ENCODE peak calls at places on chromosome 18, in nine cellular contexts. One of them, this sample, is unnamed.

GRCh38 chr18:12518326-12518725 is 110.6 kb downstream of the PRELID3A start:
- DNase-seq in prostate gland: no peak
- DNase-seq in B cell: no peak
- DNase-seq in tibial nerve: no peak
- DNase-seq in body of pancreas: no peak
- DNase-seq in kidney epithelial cell: no peak
- DNase-seq in CD8-positive, alpha-beta T cell: no peak
- DNase-seq in psoas muscle: no peak
- DNase-seq in HCT116: no peak
- DNase-seq in this sample: no peak

GRCh38 chr18:60675801-60676200 is 303.2 kb upstream of the MC4R start:
- DNase-seq in HCT116: no peak
- DNase-seq in prostate gland: no peak
- DNase-seq in kidney epithelial cell: no peak
- DNase-seq in body of pancreas: peak; percentile 86
- DNase-seq in B cell: no peak
- DNase-seq in psoas muscle: no peak
- DNase-seq in tibial nerve: no peak
- DNase-seq in CD8-positive, alpha-beta T cell: no peak
- DNase-seq in this sample: no peak

GRCh38 chr18:44805643-44806042 is 125.0 kb downstream of the SETBP1 start:
- DNase-seq in prostate gland: no peak
- DNase-seq in HCT116: no peak
- DNase-seq in body of pancreas: peak; percentile 27
- DNase-seq in CD8-positive, alpha-beta T cell: no peak
- DNase-seq in B cell: no peak
- DNase-seq in tibial nerve: no peak
- DNase-seq in psoas muscle: no peak
- DNase-seq in kidney epithelial cell: no peak
- DNase-seq in this sample: no peak

GRCh38 chr18:60067426-60068210 is 167.8 kb downstream of the PMAIP1 start:
- DNase-seq in tibial nerve: no peak
- DNase-seq in CD8-positive, alpha-beta T cell: no peak
- DNase-seq in body of pancreas: no peak
- DNase-seq in B cell: no peak
- DNase-seq in psoas muscle: no peak
- DNase-seq in kidney epithelial cell: no peak
- DNase-seq in HCT116: no peak
- DNase-seq in prostate gland: no peak
- DNase-seq in this sample: no peak

GRCh38 chr18:55485666-55486065 is 102.3 kb downstream of the TCF4 start:
- DNase-seq in HCT116: no peak
- DNase-seq in kidney epithelial cell: no peak
- DNase-seq in prostate gland: no peak
- DNase-seq in CD8-positive, alpha-beta T cell: no peak
- DNase-seq in tibial nerve: no peak
- DNase-seq in B cell: no peak
- DNase-seq in body of pancreas: no peak
- DNase-seq in psoas muscle: no peak
- DNase-seq in this sample: no peak

GRCh38 chr18:76494181-76494540 is 881 bp downstream of the ZNF516 start:
- DNase-seq in CD8-positive, alpha-beta T cell: peak; percentile 17
- DNase-seq in tibial nerve: peak; percentile 45
- DNase-seq in HCT116: no peak
- DNase-seq in body of pancreas: peak; percentile 42
- DNase-seq in kidney epithelial cell: no peak
- DNase-seq in B cell: peak; percentile 38
- DNase-seq in psoas muscle: peak; percentile 61
- DNase-seq in prostate gland: no peak
- DNase-seq in this sample: no peak

GRCh38 chr18:74186661-74187060 is 38.3 kb downstream of the TIMM21 start:
- DNase-seq in psoas muscle: no peak
- DNase-seq in HCT116: no peak
- DNase-seq in kidney epithelial cell: no peak
- DNase-seq in CD8-positive, alpha-beta T cell: no peak
- DNase-seq in prostate gland: no peak
- DNase-seq in body of pancreas: no peak
- DNase-seq in B cell: no peak
- DNase-seq in tibial nerve: no peak
- DNase-seq in this sample: no peak

GRCh38 chr18:22962004-22962403 is 28.9 kb downstream of the RBBP8 start:
- DNase-seq in body of pancreas: no peak
- DNase-seq in tibial nerve: no peak
- DNase-seq in prostate gland: no peak
- DNase-seq in B cell: no peak
- DNase-seq in HCT116: no peak
- DNase-seq in psoas muscle: no peak
- DNase-seq in CD8-positive, alpha-beta T cell: no peak
- DNase-seq in kidney epithelial cell: no peak
- DNase-seq in this sample: no peak

GRCh38 chr18:32328379-32328778 is 138.5 kb downstream of the MEP1B start:
- DNase-seq in tibial nerve: no peak
- DNase-seq in prostate gland: no peak
- DNase-seq in body of pancreas: no peak
- DNase-seq in B cell: no peak
- DNase-seq in HCT116: no peak
- DNase-seq in CD8-positive, alpha-beta T cell: no peak
- DNase-seq in kidney epithelial cell: no peak
- DNase-seq in psoas muscle: no peak
- DNase-seq in this sample: no peak

GRCh38 chr18:11310476-11311086 is 161.2 kb upstream of the PIEZO2 start:
- DNase-seq in CD8-positive, alpha-beta T cell: no peak
- DNase-seq in prostate gland: no peak
- DNase-seq in tibial nerve: peak; percentile 59
- DNase-seq in body of pancreas: peak; percentile 52
- DNase-seq in kidney epithelial cell: no peak
- DNase-seq in psoas muscle: peak; percentile 76
- DNase-seq in B cell: peak; percentile 24
- DNase-seq in HCT116: peak; percentile 22
- DNase-seq in this sample: no peak

GRCh38 chr18:36901277-36901701 is 72.4 kb downstream of the KIAA1328 start:
- DNase-seq in tibial nerve: no peak
- DNase-seq in HCT116: no peak
- DNase-seq in body of pancreas: no peak
- DNase-seq in kidney epithelial cell: no peak
- DNase-seq in B cell: no peak
- DNase-seq in psoas muscle: no peak
- DNase-seq in prostate gland: no peak
- DNase-seq in CD8-positive, alpha-beta T cell: no peak
- DNase-seq in this sample: no peak

GRCh38 chr18:474416-474815 is 26.1 kb downstream of the COLEC12 start:
- DNase-seq in psoas muscle: no peak
- DNase-seq in B cell: no peak
- DNase-seq in body of pancreas: no peak
- DNase-seq in CD8-positive, alpha-beta T cell: no peak
- DNase-seq in tibial nerve: no peak
- DNase-seq in kidney epithelial cell: no peak
- DNase-seq in HCT116: no peak
- DNase-seq in prostate gland: no peak
- DNase-seq in this sample: no peak

GRCh38 chr18:25239636-25240468 is 112.1 kb downstream of the ZNF521 start:
- DNase-seq in kidney epithelial cell: no peak
- DNase-seq in body of pancreas: no peak
- DNase-seq in prostate gland: no peak
- DNase-seq in CD8-positive, alpha-beta T cell: no peak
- DNase-seq in HCT116: no peak
- DNase-seq in tibial nerve: no peak
- DNase-seq in B cell: no peak
- DNase-seq in psoas muscle: no peak
- DNase-seq in this sample: no peak

GRCh38 chr18:50428531-50429206 is 53.8 kb downstream of the SKA1 start:
- DNase-seq in HCT116: no peak
- DNase-seq in body of pancreas: no peak
- DNase-seq in tibial nerve: no peak
- DNase-seq in B cell: no peak
- DNase-seq in prostate gland: no peak
- DNase-seq in kidney epithelial cell: no peak
- DNase-seq in CD8-positive, alpha-beta T cell: no peak
- DNase-seq in psoas muscle: no peak
- DNase-seq in this sample: no peak

GRCh38 chr18:13703899-13704298 is 22.5 kb downstream of the FAM210A start:
- DNase-seq in HCT116: peak; percentile 35
- DNase-seq in kidney epithelial cell: no peak
- DNase-seq in tibial nerve: no peak
- DNase-seq in CD8-positive, alpha-beta T cell: no peak
- DNase-seq in psoas muscle: no peak
- DNase-seq in prostate gland: no peak
- DNase-seq in B cell: no peak
- DNase-seq in body of pancreas: no peak
- DNase-seq in this sample: no peak

GRCh38 chr18:29594494-29594893 is 1417.6 kb upstream of the CDH2 start:
- DNase-seq in B cell: no peak
- DNase-seq in body of pancreas: no peak
- DNase-seq in tibial nerve: no peak
- DNase-seq in prostate gland: no peak
- DNase-seq in CD8-positive, alpha-beta T cell: no peak
- DNase-seq in kidney epithelial cell: no peak
- DNase-seq in HCT116: no peak
- DNase-seq in psoas muscle: no peak
- DNase-seq in this sample: no peak

GRCh38 chr18:52903858-52904257 is 563.9 kb downstream of the DCC start:
- DNase-seq in HCT116: no peak
- DNase-seq in psoas muscle: no peak
- DNase-seq in CD8-positive, alpha-beta T cell: no peak
- DNase-seq in tibial nerve: peak; percentile 13
- DNase-seq in body of pancreas: peak; percentile 74
- DNase-seq in prostate gland: no peak
- DNase-seq in kidney epithelial cell: no peak
- DNase-seq in B cell: no peak
- DNase-seq in this sample: no peak

GRCh38 chr18:35478520-35479435 is 19.0 kb downstream of the INO80C start:
- DNase-seq in body of pancreas: no peak
- DNase-seq in tibial nerve: no peak
- DNase-seq in kidney epithelial cell: peak; percentile 95
- DNase-seq in HCT116: peak; percentile 95
- DNase-seq in prostate gland: no peak
- DNase-seq in CD8-positive, alpha-beta T cell: no peak
- DNase-seq in B cell: no peak
- DNase-seq in psoas muscle: no peak
- DNase-seq in this sample: no peak

GRCh38 chr18:49031511-49032188 is 80.9 kb upstream of the SMAD7 start:
- DNase-seq in psoas muscle: peak; percentile 55
- DNase-seq in kidney epithelial cell: no peak
- DNase-seq in CD8-positive, alpha-beta T cell: peak; percentile 35
- DNase-seq in prostate gland: no peak
- DNase-seq in tibial nerve: no peak
- DNase-seq in HCT116: no peak
- DNase-seq in body of pancreas: no peak
- DNase-seq in B cell: peak; percentile 52
- DNase-seq in this sample: no peak

GRCh38 chr18:37987901-37988300 is 422.3 kb upstream of the CELF4 start:
- DNase-seq in tibial nerve: no peak
- DNase-seq in body of pancreas: no peak
- DNase-seq in psoas muscle: no peak
- DNase-seq in CD8-positive, alpha-beta T cell: no peak
- DNase-seq in kidney epithelial cell: no peak
- DNase-seq in B cell: no peak
- DNase-seq in prostate gland: no peak
- DNase-seq in HCT116: no peak
- DNase-seq in this sample: no peak

GRCh38 chr18:2979027-2979570 is 33.8 kb downstream of the LPIN2 start:
- DNase-seq in body of pancreas: peak; percentile 57
- DNase-seq in prostate gland: no peak
- DNase-seq in B cell: no peak
- DNase-seq in HCT116: no peak
- DNase-seq in psoas muscle: no peak
- DNase-seq in CD8-positive, alpha-beta T cell: no peak
- DNase-seq in kidney epithelial cell: no peak
- DNase-seq in tibial nerve: no peak
- DNase-seq in this sample: no peak

GRCh38 chr18:37383036-37383788 is 182.4 kb downstream of the CELF4 start:
- DNase-seq in kidney epithelial cell: no peak
- DNase-seq in psoas muscle: no peak
- DNase-seq in B cell: no peak
- DNase-seq in CD8-positive, alpha-beta T cell: no peak
- DNase-seq in HCT116: peak; percentile 4
- DNase-seq in tibial nerve: no peak
- DNase-seq in body of pancreas: no peak
- DNase-seq in prostate gland: no peak
- DNase-seq in this sample: no peak

GRCh38 chr18:63073481-63073880 is 246.1 kb downstream of the BCL2 start:
- DNase-seq in B cell: peak; percentile 31
- DNase-seq in psoas muscle: no peak
- DNase-seq in kidney epithelial cell: no peak
- DNase-seq in HCT116: no peak
- DNase-seq in tibial nerve: no peak
- DNase-seq in body of pancreas: no peak
- DNase-seq in CD8-positive, alpha-beta T cell: no peak
- DNase-seq in prostate gland: no peak
- DNase-seq in this sample: peak; percentile 37
- TF ChIP-seq CTCF in B cell: peak; percentile 29
- TF ChIP-seq CTCF in psoas muscle: no peak
- TF ChIP-seq CTCF in kidney epithelial cell: no peak
- TF ChIP-seq CTCF in HCT116: no peak
- TF ChIP-seq CTCF in tibial nerve: no peak
- TF ChIP-seq CTCF in body of pancreas: no peak
- TF ChIP-seq CTCF in CD8-positive, alpha-beta T cell: no peak
- TF ChIP-seq CTCF in prostate gland: no peak
- TF ChIP-seq CTCF in this sample: peak; percentile 54

GRCh38 chr18:10230072-10230471 is 224.4 kb upstream of the APCDD1 start:
- DNase-seq in CD8-positive, alpha-beta T cell: no peak
- DNase-seq in prostate gland: no peak
- DNase-seq in B cell: no peak
- DNase-seq in body of pancreas: no peak
- DNase-seq in HCT116: peak; percentile 44
- DNase-seq in kidney epithelial cell: peak; percentile 48
- DNase-seq in tibial nerve: no peak
- DNase-seq in psoas muscle: no peak
- DNase-seq in this sample: no peak
- TF ChIP-seq CTCF in CD8-positive, alpha-beta T cell: no peak
- TF ChIP-seq CTCF in prostate gland: no peak
- TF ChIP-seq CTCF in B cell: no peak
- TF ChIP-seq CTCF in body of pancreas: no peak
- TF ChIP-seq CTCF in HCT116: peak; percentile 15
- TF ChIP-seq CTCF in kidney epithelial cell: peak; percentile 2
- TF ChIP-seq CTCF in tibial nerve: no peak
- TF ChIP-seq CTCF in psoas muscle: no peak
- TF ChIP-seq CTCF in this sample: no peak

GRCh38 chr18:79485788-79486355 is 90.1 kb downstream of the NFATC1 start:
- DNase-seq in kidney epithelial cell: peak; percentile 53
- DNase-seq in B cell: no peak
- DNase-seq in HCT116: no peak
- DNase-seq in prostate gland: no peak
- DNase-seq in CD8-positive, alpha-beta T cell: no peak
- DNase-seq in body of pancreas: no peak
- DNase-seq in tibial nerve: no peak
- DNase-seq in psoas muscle: no peak
- DNase-seq in this sample: no peak
- TF ChIP-seq CTCF in kidney epithelial cell: no peak
- TF ChIP-seq CTCF in B cell: no peak
- TF ChIP-seq CTCF in HCT116: no peak
- TF ChIP-seq CTCF in prostate gland: no peak
- TF ChIP-seq CTCF in CD8-positive, alpha-beta T cell: no peak
- TF ChIP-seq CTCF in body of pancreas: no peak
- TF ChIP-seq CTCF in tibial nerve: no peak
- TF ChIP-seq CTCF in psoas muscle: no peak
- TF ChIP-seq CTCF in this sample: no peak

DNA sequence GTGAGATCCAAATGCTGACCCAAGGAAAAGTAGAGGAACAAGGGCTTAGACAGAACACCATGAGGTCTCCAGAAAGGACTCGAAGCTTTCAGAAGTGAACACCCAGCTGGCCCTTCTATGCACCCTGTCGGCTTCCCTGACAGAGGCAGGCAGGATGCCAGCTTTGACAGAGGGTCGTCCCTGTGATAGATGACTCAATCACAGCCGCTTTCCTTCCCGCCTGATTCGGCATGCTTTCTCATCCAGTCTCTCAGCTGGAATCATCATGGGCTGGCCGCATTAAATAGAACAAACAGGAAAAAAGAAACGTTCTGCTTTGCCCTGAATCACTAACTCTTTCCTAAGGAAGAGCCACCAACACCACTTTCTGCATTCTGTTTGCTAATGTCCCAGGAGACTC is 140.3 kb upstream of the RAB12 start:
- DNase-seq in tibial nerve: no peak
- DNase-seq in HCT116: no peak
- DNase-seq in CD8-positive, alpha-beta T cell: no peak
- DNase-seq in B cell: no peak
- DNase-seq in body of pancreas: no peak
- DNase-seq in kidney epithelial cell: no peak
- DNase-seq in psoas muscle: peak; percentile 60
- DNase-seq in prostate gland: no peak
- DNase-seq in this sample: no peak
- TF ChIP-seq CTCF in tibial nerve: no peak
- TF ChIP-seq CTCF in HCT116: no peak
- TF ChIP-seq CTCF in CD8-positive, alpha-beta T cell: no peak
- TF ChIP-seq CTCF in B cell: no peak
- TF ChIP-seq CTCF in body of pancreas: no peak
- TF ChIP-seq CTCF in kidney epithelial cell: no peak
- TF ChIP-seq CTCF in psoas muscle: no peak
- TF ChIP-seq CTCF in prostate gland: no peak
- TF ChIP-seq CTCF in this sample: no peak